ENCODE peak calls at places on chromosomes 3 and 15, in six cellular contexts. W is AG04450, K is midbrain, V is iPS-NIHi11, C is mucosa of descending colon, N is GOT3. S is an unnamed sample.

GRCh38 chr3:143672396-143673165 is 175.7 kb downstream of the SLC9A9 start:
- DNase-seq in K (no peak), N (no peak), V (no peak), C (no peak), W (no peak), S (no peak)

GRCh38 chr3:29255854-29256696 is 24.8 kb upstream of the RBMS3 start:
- DNase-seq in C (no peak), N (no peak), K (no peak), W (no peak), V (no peak), S (no peak)

GRCh38 chr3:38353151-38353550 is 6.6 kb downstream of the XYLB start:
- DNase-seq in K (no peak), W (no peak), C (no peak), N (no peak), V (no peak), S (no peak)

GRCh38 chr15:85354948-85355347 is 25.5 kb upstream of the AKAP13 start:
- DNase-seq in N (no peak), C (no peak), V (no peak), W (no peak), K (no peak), S (no peak)

GRCh38 chr15:39177561-39177960 is 403.3 kb upstream of the THBS1 start:
- DNase-seq in C (no peak), W (no peak), K (no peak), N (no peak), V (no peak), S (no peak)

GRCh38 chr15:88865498-88866099 is 29.7 kb downstream of the HAPLN3 start:
- DNase-seq in K (no peak), W (no peak), V (no peak), C (no peak), N (no peak), S (no peak)

GRCh38 chr15:93146196-93146595 is 57.2 kb upstream of the RGMA start:
- DNase-seq in K (peak), V (no peak), N (no peak), C (no peak), W (no peak), S (peak)

GRCh38 chr15:55197362-55197705 is 593 bp upstream of the RSL24D1 start:
- DNase-seq in C (no peak), N (no peak), V (no peak), K (no peak), W (no peak), S (peak)

S was measured in G401.